ENCODE peak calls at places on chromosomes 16 and 17, in seven cellular contexts. G, Y, M, L, V, I and F are unnamed samples.

GRCh38 chr17:15440347-15440746 is 27.1 kb downstream of the CDRT4 start:
- DNase-seq in M (no peak), V (no peak), G (no peak), Y (no peak), I (no peak), L (no peak), F (no peak)

GRCh38 chr16:19375561-19376158 is 42.0 kb upstream of the TMC5 start:
- DNase-seq in L (peak; percentile 26), Y (no peak), G (peak; percentile 48), V (peak; percentile 18), M (no peak), I (no peak), F (peak; percentile 51)

GRCh38 chr17:44587339-44587738 is 30.1 kb downstream of the FZD2 start:
- DNase-seq in G (no peak), M (no peak), V (peak; percentile 49), L (peak; percentile 62), Y (no peak), I (peak; percentile 85), F (no peak)

GRCh38 chr16:24906901-24907300 is 61.1 kb downstream of the SLC5A11 start:
- DNase-seq in I (peak; percentile 54), L (no peak), V (no peak), G (no peak), Y (no peak), M (no peak), F (no peak)

GRCh38 chr17:10003705-10004104 is 98.6 kb upstream of the RCVRN start:
- DNase-seq in I (no peak), M (no peak), G (no peak), V (no peak), L (no peak), Y (no peak), F (no peak)

GRCh38 chr17:66459811-66460270 is 157.4 kb downstream of the PRKCA start:
- DNase-seq in Y (no peak), L (peak; percentile 98), G (no peak), M (no peak), V (peak; percentile 97), I (no peak), F (no peak)

GRCh38 chr16:86566601-86566965 is at the start of gene FOXC2:
- DNase-seq in L (no peak), I (peak; percentile 97), Y (peak; percentile 26), V (peak; percentile 81), G (no peak), M (no peak), F (no peak)

GRCh38 chr17:20191066-20191465 is 181.9 kb downstream of the SPECC1 start:
- DNase-seq in Y (no peak), M (no peak), V (peak; percentile 89), G (no peak), L (peak; percentile 69), I (no peak), F (no peak)

GRCh38 chr17:43406676-43407645 is 8.2 kb downstream of the ARL4D start:
- DNase-seq in V (peak; percentile 54), M (no peak), Y (no peak), L (no peak), G (no peak), I (no peak), F (no peak)

GRCh38 chr16:87185983-87186382 is 131.2 kb downstream of the C16orf95 start:
- DNase-seq in V (no peak), L (no peak), G (no peak), Y (no peak), I (peak; percentile 57), M (no peak), F (no peak)

GRCh38 chr17:65684631-65685030 is 123.2 kb upstream of the AXIN2 start:
- DNase-seq in I (no peak), G (no peak), M (no peak), V (no peak), Y (no peak), L (no peak), F (no peak)

GRCh38 chr16:8063151-8063550 is 527.2 kb downstream of the TMEM114 start:
- DNase-seq in I (no peak), Y (no peak), M (no peak), L (no peak), G (no peak), V (no peak), F (no peak)

GRCh38 chr16:27067138-27067537 is 411 bp downstream of the C16orf82 start:
- DNase-seq in V (no peak), Y (no peak), I (no peak), M (no peak), L (no peak), G (no peak), F (no peak)

GRCh38 chr17:78645421-78646295 is 68.5 kb upstream of the DNAH17 start:
- DNase-seq in G (peak; percentile 69), V (no peak), L (no peak), I (peak; percentile 86), M (no peak), Y (peak; percentile 52), F (no peak)

GRCh38 chr17:76139801-76140660 is 1.0 kb downstream of the FOXJ1 start:
- DNase-seq in Y (no peak), V (no peak), I (peak; percentile 76), G (peak; percentile 54), M (no peak), L (no peak), F (no peak)

GRCh38 chr16:85046957-85047866 is 19.6 kb downstream of the KIAA0513 start:
- DNase-seq in Y (no peak), G (no peak), L (no peak), I (no peak), V (no peak), M (no peak), F (no peak)

GRCh38 chr17:81342062-81342699 is 47.1 kb upstream of the SLC38A10 start:
- DNase-seq in Y (no peak), M (no peak), I (no peak), L (no peak), G (no peak), V (no peak), F (no peak)

GRCh38 chr17:9929873-9930272 is 24.8 kb upstream of the RCVRN start:
- DNase-seq in L (no peak), V (no peak), I (no peak), G (no peak), Y (no peak), M (no peak), F (no peak)